ENCODE peak calls at places on chromosomes 5 and 9, in ten cellular contexts. M, E, Y, O, S, Q, F, N, W and P are unnamed samples.

GRCh38 chr5:59001154-59001553 is 418.3 kb downstream of the RAB3C start:
- DNase-seq in M (no peak), E (no peak), Y (no peak), O (no peak), S (no peak), Q (no peak), F (no peak), N (no peak), W (no peak), P (no peak)

GRCh38 chr5:141399555-141400258 is 2.0 kb downstream of the PCDHGB5 start:
- DNase-seq in M (no peak), E (no peak), Y (no peak), O (no peak), S (no peak), Q (no peak), F (no peak), N (no peak), W (no peak), P (no peak)

GRCh38 chr5:74915488-74915887 is 49.3 kb upstream of the FAM169A start:
- DNase-seq in M (no peak), E (no peak), Y (no peak), O (no peak), S (no peak), Q (no peak), F (no peak), N (no peak), W (no peak), P (no peak)

GRCh38 chr5:43315262-43315661 is 2.0 kb upstream of the HMGCS1 start:
- DNase-seq in M (no peak), E (no peak), Y (no peak), O (peak; percentile 63), S (no peak), Q (no peak), F (no peak), N (no peak), W (no peak), P (peak; percentile 23)

GRCh38 chr5:147906326-147907095 is at the start of gene C5orf46:
- DNase-seq in M (no peak), E (no peak), Y (no peak), O (peak; percentile 85), S (no peak), Q (no peak), F (no peak), N (no peak), W (no peak), P (no peak)

GRCh38 chr5:66602621-66603020 is 6.4 kb downstream of the MAST4 start:
- DNase-seq in M (no peak), E (no peak), Y (no peak), O (no peak), S (no peak), Q (no peak), F (no peak), N (no peak), W (no peak), P (no peak)

GRCh38 chr5:143560378-143560777 is 156.9 kb upstream of the NR3C1 start:
- DNase-seq in M (no peak), E (no peak), Y (no peak), O (no peak), S (no peak), Q (no peak), F (no peak), N (no peak), W (no peak), P (no peak)

GRCh38 chr5:43634621-43635020 is 31.6 kb downstream of the NNT start:
- DNase-seq in M (no peak), E (no peak), Y (no peak), O (no peak), S (no peak), Q (no peak), F (no peak), N (no peak), W (no peak), P (no peak)

GRCh38 chr9:76650692-76651091 is 113.5 kb upstream of the PCA3 start:
- DNase-seq in M (no peak), E (no peak), Y (no peak), O (no peak), S (no peak), Q (no peak), F (no peak), N (no peak), W (no peak), P (no peak)

GRCh38 chr5:68214472-68215207 is 916 bp upstream of the PIK3R1 start:
- DNase-seq in M (no peak), E (no peak), Y (no peak), O (peak; percentile 17), S (no peak), Q (no peak), F (no peak), N (peak; percentile 52), W (no peak), P (no peak)

GRCh38 chr9:5869315-5870019 is 21.2 kb upstream of the MLANA start:
- DNase-seq in M (no peak), E (peak; percentile 47), Y (no peak), O (no peak), S (no peak), Q (no peak), F (no peak), N (no peak), W (no peak), P (no peak)

GRCh38 chr5:84213212-84213611 is 171.5 kb downstream of the EDIL3 start:
- DNase-seq in M (no peak), E (no peak), Y (no peak), O (no peak), S (no peak), Q (no peak), F (no peak), N (no peak), W (no peak), P (no peak)